ENCODE peak calls at places on chromosomes 7 and 10, in nine cellular contexts. U is fibroblast of mammary gland; P is activated naive CD4-positive, alpha-beta T cell treated with anti-CD3 and anti-CD28 coated beads, Interleukin-2, amount 10 ng/mL, durations not matched to agents 7 days and 5 days; A is HAP-1; L is small intestine; V is GF-D8; K is GM06990; X is immature natural killer cell; D is tibial artery. N is an unnamed sample.

GRCh38 chr10:103193107-103193819 is at the start of gene NT5C2:
- DNase-seq in D (peak; percentile 66), V (peak; percentile 25), U (peak; percentile 66), K (peak; percentile 87), A (peak; percentile 72), L (peak; percentile 75), X (peak; percentile 76), P (peak; percentile 85), N (peak; percentile 65)

GRCh38 chr7:123505221-123505620 is 29.2 kb downstream of the IQUB start:
- DNase-seq in A (no peak), K (no peak), X (no peak), V (no peak), L (no peak), D (no peak), P (no peak), U (no peak), N (no peak)

GRCh38 chr10:77887631-77888355 is 38.8 kb downstream of the DLG5 start:
- DNase-seq in U (no peak), X (no peak), D (peak; percentile 48), L (peak; percentile 40), V (no peak), A (peak; percentile 53), K (no peak), P (no peak), N (no peak)

GRCh38 chr7:5523052-5523711 is 99.5 kb upstream of the TNRC18 start:
- DNase-seq in P (no peak), U (peak; percentile 36), X (no peak), A (no peak), D (no peak), V (no peak), L (peak; percentile 19), K (peak; percentile 76), N (peak; percentile 41)

GRCh38 chr10:80186364-80187012 is 18.8 kb downstream of the ANXA11 start:
- DNase-seq in D (no peak), V (no peak), U (peak; percentile 62), P (peak; percentile 58), L (no peak), A (no peak), X (no peak), K (no peak), N (no peak)

GRCh38 chr7:76300210-76300731 is 2.2 kb upstream of the HSPB1 start:
- DNase-seq in L (peak; percentile 91), A (no peak), U (peak; percentile 89), P (no peak), X (no peak), V (no peak), K (no peak), D (no peak), N (no peak)

GRCh38 chr7:26667514-26668133 is 196.8 kb downstream of the SKAP2 start:
- DNase-seq in X (peak; percentile 45), D (peak; percentile 59), A (peak; percentile 97), L (peak; percentile 81), P (peak; percentile 74), V (peak; percentile 95), K (peak; percentile 38), U (peak; percentile 95), N (peak; percentile 70)

GRCh38 chr10:71081912-71082311 is 130.5 kb upstream of the UNC5B start:
- DNase-seq in U (no peak), P (no peak), V (no peak), A (no peak), D (no peak), K (no peak), L (no peak), X (no peak), N (no peak)

GRCh38 chr10:94111367-94111766 is 117.6 kb downstream of the PLCE1 start:
- DNase-seq in P (no peak), D (no peak), A (no peak), L (no peak), K (no peak), V (no peak), X (no peak), U (no peak), N (no peak)

GRCh38 chr7:99618726-99619125 is 2.0 kb downstream of the ZSCAN25 start:
- DNase-seq in P (no peak), U (peak; percentile 36), D (no peak), X (no peak), V (no peak), K (no peak), A (no peak), L (no peak), N (no peak)

GRCh38 chr7:29146082-29146706 is at the start of gene CPVL:
- DNase-seq in V (no peak), L (peak; percentile 21), P (no peak), D (peak; percentile 72), K (no peak), U (no peak), A (peak; percentile 83), X (no peak), N (peak; percentile 46)

GRCh38 chr10:16384064-16384463 is 52.7 kb upstream of the PTER start:
- DNase-seq in X (no peak), D (no peak), U (no peak), L (no peak), V (no peak), A (no peak), K (no peak), P (no peak), N (no peak)

GRCh38 chr7:37831214-37831613 is 17.2 kb upstream of the NME8 start:
- DNase-seq in V (no peak), A (no peak), L (no peak), X (no peak), U (no peak), K (no peak), D (no peak), P (no peak), N (no peak)

GRCh38 chr10:106023329-106023728 is 1141.2 kb downstream of the SORCS1 start:
- DNase-seq in K (no peak), X (no peak), A (no peak), V (no peak), L (no peak), D (no peak), P (no peak), U (no peak), N (no peak)

GRCh38 chr10:10045765-10046028 is 972.0 kb upstream of the CELF2 start:
- DNase-seq in X (no peak), A (no peak), V (no peak), D (no peak), P (no peak), U (no peak), K (peak; percentile 2), L (no peak), N (no peak)

GRCh38 chr10:70803768-70804423 is 11.9 kb upstream of the SGPL1 start:
- DNase-seq in X (no peak), A (no peak), L (no peak), K (no peak), P (no peak), D (no peak), V (no peak), U (no peak), N (no peak)

GRCh38 chr10:130354976-130355795 is 219.0 kb downstream of the GLRX3 start:
- DNase-seq in D (no peak), P (no peak), A (no peak), V (no peak), K (no peak), U (no peak), X (no peak), L (no peak), N (no peak)

GRCh38 chr10:69721690-69722310 is 79.9 kb upstream of the COL13A1 start:
- DNase-seq in K (no peak), X (no peak), V (no peak), A (no peak), D (no peak), L (no peak), P (no peak), U (no peak), N (no peak)

GRCh38 chr7:132368246-132368900 is 207.9 kb downstream of the PLXNA4 start:
- DNase-seq in K (no peak), X (no peak), U (no peak), D (no peak), L (peak; percentile 37), P (no peak), V (no peak), A (no peak), N (no peak)

GRCh38 chr10:112435013-112435619 is 11.6 kb downstream of the ZDHHC6 start:
- DNase-seq in A (peak; percentile 31), U (peak; percentile 65), L (peak; percentile 62), K (no peak), P (no peak), D (no peak), V (no peak), X (peak; percentile 19), N (no peak)

GRCh38 chr10:124359336-124359832 is 59.3 kb downstream of the OAT start:
- DNase-seq in V (no peak), X (no peak), U (peak; percentile 10), A (no peak), K (no peak), D (no peak), P (no peak), L (no peak), N (no peak)

GRCh38 chr10:80462986-80463741 is 9.1 kb downstream of the TSPAN14 start:
- DNase-seq in U (peak; percentile 74), V (peak; percentile 43), X (no peak), D (no peak), A (no peak), K (no peak), P (no peak), L (no peak), N (no peak)

GRCh38 chr7:90180011-90180585 is 25.8 kb downstream of the STEAP1 start:
- DNase-seq in U (peak; percentile 40), A (no peak), D (no peak), X (no peak), L (no peak), V (no peak), K (no peak), P (no peak), N (no peak)

GRCh38 chr10:115321360-115321759 is 228.2 kb downstream of the ATRNL1 start:
- DNase-seq in L (no peak), D (no peak), U (no peak), V (no peak), P (no peak), A (no peak), X (no peak), K (no peak), N (no peak)

GRCh38 chr7:131202451-131202850 is 125.2 kb upstream of the MKLN1 start:
- DNase-seq in A (no peak), V (no peak), K (no peak), D (no peak), X (no peak), L (no peak), P (no peak), U (no peak), N (no peak)

GRCh38 chr10:110169586-110169985 is 37.8 kb upstream of the MXI1 start:
- DNase-seq in A (no peak), U (no peak), K (no peak), X (no peak), L (no peak), D (no peak), V (no peak), P (no peak), N (no peak)

GRCh38 chr7:129855234-129855673 is 97.5 kb downstream of the UBE2H start:
- DNase-seq in X (no peak), V (no peak), P (no peak), A (no peak), L (no peak), D (no peak), K (no peak), U (peak; percentile 98), N (no peak)

GRCh38 chr10:22630229-22631174 is 83.9 kb downstream of the PIP4K2A start:
- DNase-seq in X (peak; percentile 77), L (peak; percentile 54), K (peak; percentile 71), D (no peak), U (peak; percentile 69), A (no peak), P (peak; percentile 43), V (no peak), N (no peak)

GRCh38 chr10:11473128-11473760 is 138.2 kb downstream of the USP6NL start:
- DNase-seq in K (no peak), A (no peak), P (no peak), D (no peak), L (no peak), U (no peak), V (no peak), X (no peak), N (no peak)

GRCh38 chr7:50653116-50653854 is 88.1 kb upstream of the DDC start:
- DNase-seq in D (peak; percentile 86), K (no peak), V (no peak), L (no peak), U (peak; percentile 86), X (no peak), A (no peak), P (no peak), N (no peak)

GRCh38 chr10:105102977-105103376 is 461.9 kb downstream of the SORCS3 start:
- DNase-seq in L (no peak), P (no peak), D (no peak), V (no peak), X (no peak), U (no peak), K (no peak), A (no peak), N (no peak)